ENCODE peak calls at places on chromosomes 3 and 15, in five cellular contexts. N is activated T-cell treated with anti-CD3 and anti-CD28 coated beads for 4 hours, O is HEK293T, B is prostate gland, X is NCI-H2029. K is an unnamed sample.

GRCh38 chr3:27943106-27943505 is 221.0 kb upstream of the EOMES start:
- DNase-seq in N (no peak), O (peak), B (no peak), X (no peak), K (no peak)

GRCh38 chr3:193701896-193702644 is 109.1 kb downstream of the OPA1 start:
- DNase-seq in N (no peak), O (no peak), B (no peak), X (no peak), K (no peak)

GRCh38 chr3:114213669-114214541 is 23.5 kb downstream of the ZNF80 start:
- DNase-seq in N (peak), O (peak), B (no peak), X (no peak), K (no peak)

GRCh38 chr3:143450656-143451055 is 331.1 kb downstream of the CHST2 start:
- DNase-seq in N (no peak), O (no peak), B (no peak), X (no peak), K (no peak)

GRCh38 chr15:85788796-85789495 is 5.8 kb downstream of the KLHL25 start:
- DNase-seq in N (no peak), O (no peak), B (peak), X (peak), K (no peak)

GRCh38 chr3:184659797-184660301 is 52.0 kb downstream of the MAGEF1 start:
- DNase-seq in N (no peak), O (no peak), B (no peak), X (no peak), K (no peak)

GRCh38 chr15:42705336-42705735 is 31.6 kb downstream of the CDAN1 start:
- DNase-seq in N (no peak), O (no peak), B (no peak), X (no peak), K (no peak)

GRCh38 chr3:174120997-174121396 is 723.5 kb downstream of the NLGN1 start:
- DNase-seq in N (no peak), O (no peak), B (no peak), X (no peak), K (no peak)